ENCODE peak calls at places on chromosomes 12 and 14, in eight cellular contexts. H, T, A, Q, B, S, D and I are unnamed samples.
A peak's percentile ranks its signal among the peaks of the same experiment; 100 is the strongest.

GRCh38 chr14:83120187-83120586 is 1586.5 kb upstream of the SEL1L start:
- DNase-seq in D (no peak), S (no peak), B (no peak), A (no peak), Q (no peak), T (peak; percentile 34), H (no peak), I (no peak)

GRCh38 chr12:29275834-29276233 is 105.1 kb downstream of the ERGIC2 start:
- DNase-seq in A (no peak), H (no peak), Q (no peak), D (no peak), B (no peak), S (no peak), T (no peak), I (no peak)

GRCh38 chr12:132218915-132219314 is 74.7 kb downstream of the NOC4L start:
- DNase-seq in Q (no peak), S (no peak), T (no peak), H (no peak), D (peak; percentile 68), B (no peak), A (no peak), I (no peak)

GRCh38 chr12:662541-663292 is 528 bp downstream of the NINJ2 start:
- DNase-seq in S (no peak), A (peak; percentile 19), H (no peak), T (no peak), D (no peak), B (no peak), Q (peak; percentile 45), I (peak; percentile 70)

GRCh38 chr14:20801726-20802125 is 918 bp downstream of the RNASE1 start:
- DNase-seq in T (no peak), D (no peak), H (no peak), A (no peak), S (no peak), B (no peak), Q (peak; percentile 6), I (no peak)

GRCh38 chr14:61537567-61538463 is 157.5 kb upstream of the HIF1A start:
- DNase-seq in S (no peak), Q (peak; percentile 88), D (peak; percentile 54), B (no peak), H (no peak), T (peak; percentile 90), A (peak; percentile 71), I (peak; percentile 70)

GRCh38 chr12:113240395-113240794 is 19.1 kb downstream of the TPCN1 start:
- DNase-seq in Q (no peak), B (no peak), D (no peak), T (no peak), A (no peak), H (no peak), S (no peak), I (no peak)

GRCh38 chr12:126831115-126831514 is 1435.9 kb upstream of the TMEM132C start:
- DNase-seq in Q (no peak), T (no peak), D (no peak), A (no peak), S (no peak), B (no peak), H (no peak), I (no peak)

GRCh38 chr14:38158468-38158867 is 49.2 kb upstream of the SSTR1 start:
- DNase-seq in H (no peak), T (no peak), D (no peak), Q (no peak), B (no peak), A (no peak), S (no peak), I (no peak)

GRCh38 chr14:100130471-100130870 is 29.0 kb downstream of the DEGS2 start:
- DNase-seq in B (no peak), H (no peak), D (no peak), T (no peak), A (no peak), S (no peak), Q (no peak), I (no peak)

GRCh38 chr14:73283592-73284379 is 46.5 kb downstream of the PAPLN start:
- DNase-seq in H (no peak), B (no peak), D (peak; percentile 76), S (no peak), T (peak; percentile 42), Q (peak; percentile 58), A (peak; percentile 34), I (no peak)

GRCh38 chr14:30991408-30991807 is 34.0 kb upstream of the AP4S1 start:
- DNase-seq in Q (no peak), D (no peak), S (no peak), A (no peak), B (no peak), H (no peak), T (no peak), I (no peak)

GRCh38 chr12:59079472-59079871 is 159.2 kb upstream of the LRIG3 start:
- DNase-seq in Q (no peak), H (no peak), A (no peak), B (no peak), D (no peak), T (no peak), S (no peak), I (no peak)

GRCh38 chr14:76373456-76373855 is 2.5 kb upstream of the ESRRB start:
- DNase-seq in D (no peak), H (no peak), B (no peak), A (no peak), Q (no peak), S (no peak), T (no peak), I (no peak)

GRCh38 chr12:54689984-54690383 is 41.8 kb upstream of the DCD start:
- DNase-seq in H (no peak), A (no peak), Q (no peak), D (peak; percentile 55), S (no peak), T (no peak), B (no peak), I (no peak)

GRCh38 chr12:11705010-11705409 is 55.5 kb downstream of the ETV6 start:
- DNase-seq in H (no peak), S (no peak), T (peak; percentile 97), Q (peak; percentile 92), A (peak; percentile 88), D (no peak), B (no peak), I (no peak)

GRCh38 chr14:104223101-104223809 is 84.9 kb downstream of the KIF26A start:
- DNase-seq in B (peak; percentile 46), D (no peak), Q (no peak), A (no peak), S (no peak), T (no peak), H (no peak), I (no peak)

GRCh38 chr12:130366159-130366558 is 28.5 kb downstream of the PIWIL1 start:
- DNase-seq in D (no peak), A (no peak), S (no peak), B (no peak), H (no peak), Q (no peak), T (no peak), I (no peak)

GRCh38 chr14:28083456-28083855 is 683.1 kb upstream of the FOXG1 start:
- DNase-seq in A (no peak), H (no peak), T (no peak), D (peak; percentile 4), B (no peak), Q (no peak), S (no peak), I (no peak)

DNA sequence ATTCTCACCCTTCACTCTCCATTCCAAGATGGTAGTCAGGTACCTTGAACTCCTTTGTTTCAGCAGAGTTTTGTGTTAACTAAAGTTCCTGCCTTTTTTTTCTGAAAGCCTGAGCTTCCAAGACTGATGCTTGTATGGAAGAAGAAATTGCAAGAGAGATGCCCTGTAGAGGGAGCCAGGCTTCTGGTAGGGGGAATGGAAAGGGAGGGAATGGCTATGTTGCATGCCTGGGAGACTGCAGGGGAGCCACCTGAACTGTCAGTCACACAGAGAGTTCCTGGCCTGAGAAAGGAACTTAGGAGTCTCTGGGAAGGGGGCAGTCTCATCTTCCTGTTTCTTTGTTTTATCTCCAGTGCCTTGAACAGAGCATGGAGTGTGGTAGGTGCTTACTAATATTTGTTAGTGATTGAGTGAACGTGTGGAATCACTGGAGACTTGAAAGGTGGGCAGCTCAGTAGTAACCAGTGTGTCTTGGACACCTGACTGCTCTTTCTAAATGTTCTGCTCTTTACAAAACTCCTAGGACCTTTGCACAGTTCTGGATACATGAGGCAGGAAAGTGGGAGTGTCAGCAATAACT is 132.2 kb downstream of the ANO4 start:
- DNase-seq in A (no peak), D (peak; percentile 84), H (no peak), S (no peak), Q (peak; percentile 46), B (no peak), T (peak; percentile 14), I (no peak)
- TF ChIP-seq CTCF in A (peak; percentile 34), D (peak; percentile 71), H (peak; percentile 22), S (no peak), Q (peak; percentile 39), B (no peak), T (peak; percentile 27), I (no peak)

GRCh38 chr12:109948382-109948781 is 47.8 kb downstream of the GIT2 start:
- DNase-seq in B (no peak), A (no peak), T (no peak), S (no peak), Q (no peak), H (no peak), D (no peak), I (no peak)
- H3K4me3 ChIP-seq in B (no peak overlapping the region), A (no peak overlapping the region), T (no peak overlapping the region), S (no peak overlapping the region), Q (no peak overlapping the region), H (no peak overlapping the region), D (no peak overlapping the region), I (no peak overlapping the region)

GRCh38 chr12:26863515-26863914 is 30.5 kb upstream of the ITPR2 start:
- DNase-seq in H (no peak), S (no peak), A (peak; percentile 33), D (peak; percentile 12), Q (no peak), B (no peak), T (peak; percentile 13), I (no peak)
- TF ChIP-seq CTCF in H (peak; percentile 36), S (no peak), A (peak; percentile 58), D (peak; percentile 48), Q (peak; percentile 30), B (no peak), T (peak; percentile 35), I (no peak)

GRCh38 chr12:80858356-80858755 is 79.4 kb downstream of the LIN7A start:
- DNase-seq in S (no peak), B (no peak), T (no peak), D (no peak), A (no peak), Q (peak; percentile 19), H (no peak), I (no peak)

GRCh38 chr12:80862606-80863005 is 75.1 kb downstream of the LIN7A start:
- DNase-seq in B (no peak), S (no peak), D (no peak), A (no peak), H (no peak), T (peak; percentile 61), Q (peak; percentile 40), I (no peak)

GRCh38 chr12:80860206-80860605 is 77.5 kb downstream of the LIN7A start:
- DNase-seq in A (no peak), H (no peak), Q (no peak), D (no peak), S (no peak), B (no peak), T (no peak), I (no peak)

GRCh38 chr12:80861636-80862378 is 75.9 kb downstream of the LIN7A start:
- DNase-seq in A (peak; percentile 67), D (no peak), T (peak; percentile 81), S (no peak), B (no peak), Q (peak; percentile 46), H (no peak), I (no peak)

GRCh38 chr12:80860928-80861327 is 76.8 kb downstream of the LIN7A start:
- DNase-seq in B (no peak), S (no peak), A (no peak), Q (no peak), D (no peak), T (no peak), H (no peak), I (no peak)
- H3K4me3 ChIP-seq in B (no peak overlapping the region), S (no peak overlapping the region), A (no peak overlapping the region), Q (no peak overlapping the region), D (no peak overlapping the region), T (no peak overlapping the region), H (no peak overlapping the region), I (no peak overlapping the region)